ENCODE peak calls at places on chromosomes 12 and 14, in ten cellular contexts. Y is nephron progenitor cell, T is thoracic aorta, D is heart left ventricle, Q is neural crest cell, B is GM13976, P is astrocyte of the spinal cord, X is left ventricle myocardium inferior, G is lung, L is brain microvascular endothelial cell. J is an unnamed sample.

GRCh38 chr12:15679146-15679545 is 110.0 kb downstream of the EPS8 start:
- DNase-seq in Y (no peak), T (no peak), D (no peak), Q (no peak), B (no peak), P (peak), X (no peak), G (no peak), L (no peak), J (peak)

GRCh38 chr12:77228376-77228775 is 163.0 kb upstream of the E2F7 start:
- DNase-seq in Y (no peak), T (no peak), D (no peak), Q (no peak), B (no peak), P (no peak), X (no peak), G (no peak), L (no peak), J (no peak)

GRCh38 chr14:93520053-93520607 is 89.4 kb downstream of the UNC79 start:
- DNase-seq in Y (no peak), T (no peak), D (no peak), Q (no peak), B (no peak), P (no peak), X (no peak), G (no peak), L (no peak), J (peak)

GRCh38 chr14:67599698-67600561 is at the start of gene PIGH:
- DNase-seq in Y (peak), T (no peak), D (peak), Q (peak), B (peak), P (peak), X (peak), G (peak), L (peak), J (peak)

GRCh38 chr12:12511021-12511783 is 51.5 kb downstream of the DUSP16 start:
- DNase-seq in Y (no peak), T (no peak), D (no peak), Q (no peak), B (no peak), P (no peak), X (no peak), G (no peak), L (no peak), J (no peak)

GRCh38 chr14:91363776-91364523 is 53.7 kb downstream of the CCDC88C start:
- DNase-seq in Y (no peak), T (no peak), D (no peak), Q (no peak), B (peak), P (no peak), X (no peak), G (no peak), L (no peak), J (no peak)

GRCh38 chr12:124413915-124414314 is 119.0 kb downstream of the RFLNA start:
- DNase-seq in Y (no peak), T (no peak), D (no peak), Q (no peak), B (no peak), P (no peak), X (no peak), G (no peak), L (no peak), J (no peak)

GRCh38 chr12:45231515-45232145 is 15.7 kb downstream of the ANO6 start:
- DNase-seq in Y (no peak), T (no peak), D (no peak), Q (no peak), B (no peak), P (peak), X (no peak), G (no peak), L (peak), J (peak)

GRCh38 chr14:37565550-37565949 is 29.5 kb downstream of the FOXA1 start:
- DNase-seq in Y (no peak), T (no peak), D (no peak), Q (no peak), B (no peak), P (no peak), X (no peak), G (no peak), L (no peak), J (no peak)

GRCh38 chr12:5870183-5870582 is 74.9 kb downstream of the ANO2 start:
- DNase-seq in Y (no peak), T (no peak), D (no peak), Q (no peak), B (no peak), P (no peak), X (no peak), G (no peak), L (no peak), J (no peak)

GRCh38 chr14:39247256-39247655 is 13.5 kb downstream of the MIA2 start:
- DNase-seq in Y (no peak), T (no peak), D (no peak), Q (no peak), B (no peak), P (peak), X (no peak), G (no peak), L (peak), J (peak)

GRCh38 chr14:104913413-104913812 is 11.3 kb upstream of the PLD4 start:
- DNase-seq in Y (no peak), T (no peak), D (no peak), Q (no peak), B (no peak), P (no peak), X (no peak), G (no peak), L (no peak), J (no peak)

GRCh38 chr12:120150919-120151525 is 34.5 kb upstream of the RAB35 start:
- DNase-seq in Y (no peak), T (no peak), D (no peak), Q (no peak), B (no peak), P (no peak), X (no peak), G (no peak), L (no peak), J (no peak)

GRCh38 chr12:96617178-96617577 is 127.8 kb downstream of the CFAP54 start:
- DNase-seq in Y (no peak), T (no peak), D (no peak), Q (no peak), B (no peak), P (no peak), X (no peak), G (no peak), L (no peak), J (no peak)

GRCh38 chr14:53670701-53671100 is 285.9 kb downstream of the BMP4 start:
- DNase-seq in Y (no peak), T (no peak), D (no peak), Q (no peak), B (no peak), P (peak), X (no peak), G (no peak), L (peak), J (peak)

GRCh38 chr12:18658829-18659228 is 79.0 kb downstream of the PLCZ1 start:
- DNase-seq in Y (no peak), T (no peak), D (no peak), Q (no peak), B (no peak), P (no peak), X (no peak), G (no peak), L (no peak), J (peak)

GRCh38 chr12:27859648-27860047 is 79.6 kb upstream of the MANSC4 start:
- DNase-seq in Y (no peak), T (no peak), D (no peak), Q (no peak), B (no peak), P (no peak), X (no peak), G (no peak), L (no peak), J (no peak)

GRCh38 chr14:105420141-105420975 is 731 bp downstream of the MTA1 start:
- DNase-seq in Y (no peak), T (no peak), D (peak), Q (no peak), B (peak), P (no peak), X (no peak), G (no peak), L (no peak), J (no peak)

DNA sequence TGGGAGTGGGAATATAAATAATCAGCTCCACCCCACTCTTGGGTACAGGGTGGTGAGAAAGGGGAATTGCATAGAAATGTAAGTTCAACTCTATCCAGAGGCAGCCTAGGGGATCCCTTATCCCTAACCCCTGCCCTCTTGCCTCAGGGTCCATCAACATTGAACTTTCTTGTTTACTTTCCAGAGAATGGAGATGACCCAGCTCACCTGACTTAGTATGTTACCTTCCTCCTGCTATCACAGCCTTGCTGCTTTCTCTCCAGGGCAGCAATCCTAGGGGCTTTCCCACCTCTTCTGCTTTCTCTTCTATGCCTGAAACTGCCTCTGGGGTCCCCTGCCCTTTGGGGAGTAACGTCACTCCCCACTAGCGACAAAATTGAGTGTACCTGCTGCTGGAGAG is 2.7 kb downstream of the LRP1 start:
- DNase-seq in Y (no peak), T (no peak), D (no peak), Q (no peak), B (no peak), P (no peak), X (no peak), G (no peak), L (no peak), J (no peak)
- TF ChIP-seq CTCF in Y (no peak), T (no peak), D (no peak), Q (no peak), B (no peak), P (no peak), X (no peak), G (no peak), L (no peak), J (no peak)

GRCh38 chr14:85917631-85918030 is 387.7 kb downstream of the FLRT2 start:
- DNase-seq in Y (no peak), T (no peak), D (no peak), Q (no peak), B (no peak), P (no peak), X (no peak), G (no peak), L (no peak), J (no peak)

GRCh38 chr14:85921241-85921640 is 391.3 kb downstream of the FLRT2 start:
- DNase-seq in Y (no peak), T (no peak), D (no peak), Q (no peak), B (no peak), P (no peak), X (no peak), G (no peak), L (no peak), J (no peak)
- TF ChIP-seq CTCF in Y (no peak), T (no peak), D (no peak), Q (no peak), B (no peak), P (no peak), X (no peak), G (no peak), L (no peak), J (no peak)

DNA sequence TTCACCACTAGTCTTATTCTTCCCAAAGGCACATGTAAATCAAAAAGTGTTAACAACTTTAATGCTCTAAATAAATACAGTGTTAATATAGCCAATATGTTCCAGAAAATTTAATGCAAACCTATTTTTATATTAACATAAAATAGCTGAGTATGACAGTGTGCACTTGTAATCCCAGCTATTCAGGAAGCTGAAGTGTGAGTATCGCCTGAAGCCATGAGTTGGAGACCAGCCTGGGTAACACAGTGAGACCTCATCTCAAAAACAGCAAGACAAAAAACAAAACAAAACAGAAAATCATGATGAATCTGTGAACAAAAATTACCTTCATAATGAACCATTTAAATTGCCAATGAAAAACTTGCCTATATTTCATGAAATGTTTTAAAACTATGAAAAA is 798.9 kb downstream of the SLC6A15 start:
- DNase-seq in Y (no peak), T (no peak), D (no peak), Q (no peak), B (no peak), P (no peak), X (no peak), G (no peak), L (no peak), J (no peak)
- TF ChIP-seq CTCF in Y (no peak), T (no peak), D (no peak), Q (no peak), B (no peak), P (no peak), X (no peak), G (no peak), L (no peak), J (no peak)

DNA sequence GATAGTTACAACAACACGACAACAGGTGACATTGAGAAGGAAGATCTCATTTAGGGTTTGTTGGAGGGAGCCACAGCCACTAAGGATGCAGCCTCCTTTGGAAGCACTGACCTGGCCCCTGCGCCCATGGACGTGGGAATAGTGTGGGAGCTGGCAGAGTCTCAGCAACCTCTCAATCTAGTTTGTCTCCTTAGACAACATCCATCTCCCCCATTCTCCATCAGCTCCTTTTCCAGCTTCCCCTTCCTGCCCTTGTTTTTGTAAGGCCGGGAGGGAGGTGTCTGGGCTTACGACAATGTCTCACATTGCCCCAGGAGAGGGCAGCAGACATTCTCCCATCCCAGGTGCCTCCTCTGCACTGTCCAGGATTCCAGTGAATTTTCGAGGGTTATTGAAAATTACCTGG is 170.2 kb upstream of the PZP start:
- DNase-seq in Y (peak), T (no peak), D (no peak), Q (no peak), B (peak), P (no peak), X (no peak), G (no peak), L (no peak), J (no peak)
- TF ChIP-seq CTCF in Y (peak), T (no peak), D (no peak), Q (peak), B (peak), P (peak), X (peak), G (no peak), L (peak), J (peak)

DNA sequence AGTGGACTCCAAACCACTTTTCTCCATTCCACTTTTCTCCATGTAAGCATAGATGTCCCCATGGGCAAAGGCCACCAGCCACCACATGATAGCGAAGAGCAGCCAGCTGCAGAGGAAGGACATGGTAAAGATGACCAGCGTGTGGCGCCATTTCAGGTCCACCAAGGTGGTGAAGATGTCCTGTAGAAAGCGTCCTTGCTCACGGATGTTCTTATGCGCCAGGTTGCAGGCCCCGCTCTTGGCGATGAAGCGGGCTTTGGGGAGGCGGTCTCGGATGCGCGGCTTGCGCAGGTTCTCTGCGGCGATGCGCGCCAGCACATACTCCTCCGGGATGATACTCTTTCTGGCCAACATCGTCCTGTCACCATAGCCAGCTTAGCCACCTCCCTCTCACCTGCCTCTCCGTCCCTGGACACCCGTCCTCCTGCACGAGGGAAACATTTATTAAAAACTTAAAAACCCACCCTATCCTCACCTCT is 1.2 kb downstream of the KCNJ8 start:
- DNase-seq in Y (peak), T (no peak), D (peak), Q (peak), B (no peak), P (no peak), X (peak), G (peak), L (peak), J (peak)
- TF ChIP-seq CTCF in Y (peak), T (peak), D (peak), Q (peak), B (no peak), P (peak), X (peak), G (no peak), L (peak), J (peak)

J was measured in fibroblast of mammary gland.